ENCODE peak calls at places on chromosomes 16 and 17, in four cellular contexts. U is cardiac muscle cell, D is fibroblast of villous mesenchyme, L is testis. B is an unnamed sample.

GRCh38 chr17:50043290-50044148 is 12.4 kb upstream of the ITGA3 start:
- DNase-seq in U (peak), D (no peak), L (no peak), B (peak)

GRCh38 chr17:48351916-48352332 is 78.1 kb downstream of the SKAP1 start:
- DNase-seq in U (peak), D (peak), L (no peak), B (peak)

GRCh38 chr16:61948414-61948813 is 87.8 kb downstream of the CDH8 start:
- DNase-seq in U (no peak), D (no peak), L (no peak), B (no peak)

GRCh38 chr17:46866747-46867146 is 15.4 kb downstream of the WNT9B start:
- DNase-seq in U (no peak), D (no peak), L (no peak), B (no peak)

GRCh38 chr17:57350266-57350665 is 93.9 kb downstream of the MSI2 start:
- DNase-seq in U (no peak), D (no peak), L (peak), B (no peak)

GRCh38 chr17:45093444-45094110 is 32.5 kb downstream of the NMT1 start:
- DNase-seq in U (peak), D (peak), L (peak), B (no peak)

GRCh38 chr17:19987897-19988296 is 10.3 kb upstream of the AKAP10 start:
- DNase-seq in U (peak), D (no peak), L (no peak), B (no peak)

GRCh38 chr17:394718-395095 is 42.1 kb upstream of the RPH3AL start:
- DNase-seq in U (no peak), D (no peak), L (no peak), B (no peak)

GRCh38 chr17:53142890-53143289 is 679.8 kb upstream of the KIF2B start:
- DNase-seq in U (peak), D (no peak), L (peak), B (peak)

GRCh38 chr17:10624966-10625365 is 32.1 kb downstream of the MYH3 start:
- DNase-seq in U (no peak), D (no peak), L (no peak), B (no peak)

GRCh38 chr16:82008957-82009592 is 2.2 kb downstream of the SDR42E1 start:
- DNase-seq in U (no peak), D (no peak), L (no peak), B (no peak)

GRCh38 chr17:27898096-27898495 is 4.9 kb upstream of the LYRM9 start:
- DNase-seq in U (no peak), D (no peak), L (no peak), B (no peak)

GRCh38 chr17:64491034-64491860 is 5.6 kb downstream of the POLG2 start:
- DNase-seq in U (peak), D (peak), L (no peak), B (peak)

GRCh38 chr17:49003557-49004511 is 6.6 kb downstream of the IGF2BP1 start:
- DNase-seq in U (no peak), D (peak), L (no peak), B (peak)

GRCh38 chr17:12667299-12667958 is 1.7 kb downstream of the MYOCD start:
- DNase-seq in U (peak), D (peak), L (peak), B (peak)

GRCh38 chr16:35908942-35909341 is 2449.5 kb downstream of the TP53TG3F start:
- DNase-seq in U (no peak), D (no peak), L (peak), B (no peak)

GRCh38 chr16:12028220-12028619 is 51.7 kb downstream of the SNX29 start:
- DNase-seq in U (no peak), D (no peak), L (no peak), B (no peak)

GRCh38 chr16:3009568-3010390 is 2.9 kb upstream of the CLDN9 start:
- DNase-seq in U (no peak), D (no peak), L (no peak), B (no peak)

GRCh38 chr16:86899757-86900156 is 321.4 kb downstream of the FOXL1 start:
- DNase-seq in U (peak), D (no peak), L (no peak), B (peak)

GRCh38 chr17:233473-233941 is 52.1 kb upstream of the DOC2B start:
- DNase-seq in U (no peak), D (no peak), L (no peak), B (no peak)

GRCh38 chr16:19502395-19503131 is 19.3 kb downstream of the GDE1 start:
- DNase-seq in U (peak), D (peak), L (peak), B (peak)

GRCh38 chr17:28916302-28916934 is 13.5 kb upstream of the DHRS13 start:
- DNase-seq in U (peak), D (peak), L (peak), B (peak)

GRCh38 chr17:227581-228222 is 46.3 kb upstream of the DOC2B start:
- DNase-seq in U (no peak), D (no peak), L (no peak), B (no peak)

GRCh38 chr17:35877345-35878029 is 2.7 kb downstream of the CCL5 start:
- DNase-seq in U (no peak), D (no peak), L (no peak), B (no peak)
- H3K4me3 ChIP-seq in U (no peak), D (no peak), L (no peak), B (no peak)

GRCh38 chr16:1449201-1449788 is 4.9 kb upstream of the CCDC154 start:
- DNase-seq in U (no peak), D (no peak), L (no peak), B (no peak)

GRCh38 chr16:1448536-1449116 is 4.3 kb upstream of the CCDC154 start:
- DNase-seq in U (no peak), D (no peak), L (no peak), B (no peak)

GRCh38 chr16:1450841-1451240 is 6.5 kb upstream of the CCDC154 start:
- DNase-seq in U (no peak), D (no peak), L (no peak), B (no peak)

GRCh38 chr16:1451702-1452392 is 7.5 kb upstream of the CCDC154 start:
- DNase-seq in U (no peak), D (no peak), L (no peak), B (no peak)

DNA sequence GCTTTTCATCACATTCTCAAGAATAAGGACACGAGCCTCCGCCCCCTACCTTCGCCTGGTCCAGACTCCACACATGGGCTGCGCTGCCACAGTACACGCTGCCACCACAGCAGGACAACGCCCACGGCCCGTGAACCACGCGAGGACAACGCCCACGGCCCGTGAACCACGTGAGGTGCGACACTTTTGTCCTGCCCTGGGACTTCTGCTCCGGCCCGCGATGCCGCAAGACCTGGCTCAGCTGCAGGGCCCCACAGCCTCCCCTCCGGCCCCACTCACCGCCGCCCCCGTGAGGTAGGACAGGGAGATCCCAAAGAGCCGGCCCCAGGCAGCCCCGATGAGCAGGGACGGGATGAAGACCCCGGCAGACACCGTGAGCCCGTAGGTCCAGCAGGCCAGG is 5.9 kb upstream of the CCDC154 start:
- DNase-seq in U (no peak), D (no peak), L (no peak), B (no peak)
- TF ChIP-seq CTCF in U (no peak), D (no peak), L (no peak), B (no peak)

DNA sequence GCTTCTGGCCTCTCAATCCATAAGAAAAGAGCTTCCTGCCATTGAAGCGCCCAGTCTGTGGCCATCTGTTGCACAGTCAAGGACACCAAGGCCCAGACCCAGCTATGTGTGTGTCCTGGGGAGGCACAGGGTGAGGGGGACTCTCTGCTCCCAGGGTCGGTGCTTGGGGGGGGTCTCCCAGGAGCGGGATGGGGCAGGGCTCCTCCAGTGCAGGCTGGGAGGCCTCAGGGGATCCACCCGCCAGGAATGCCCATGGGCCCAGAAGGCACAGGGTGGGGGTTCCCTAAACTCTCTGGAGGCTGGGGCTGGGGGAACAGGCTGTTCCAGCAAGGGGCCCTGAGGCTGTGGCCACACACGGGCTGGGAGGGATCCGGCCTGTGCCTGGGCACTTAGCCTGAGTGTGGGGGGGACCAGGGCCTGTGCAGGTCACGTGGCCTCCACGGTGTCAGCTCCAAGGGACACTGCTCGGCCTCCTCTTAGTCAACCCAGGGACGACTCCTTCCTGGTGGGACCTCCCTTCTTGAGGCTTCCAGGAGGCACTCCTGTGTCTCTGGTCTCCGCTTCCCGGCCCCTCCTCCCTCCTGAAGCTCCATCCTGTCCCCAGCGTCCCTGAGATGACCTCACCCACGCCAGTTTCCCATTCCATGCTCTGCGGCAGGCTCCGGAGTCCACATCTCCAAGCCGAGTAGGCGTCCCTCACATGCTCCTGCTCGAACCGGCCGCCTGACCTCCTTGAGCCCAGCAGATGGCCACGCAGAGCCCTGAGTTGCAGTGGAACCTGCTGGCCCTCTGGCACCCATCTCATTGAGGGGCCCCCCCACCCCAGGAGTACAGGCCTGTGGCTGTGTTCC is 23.1 kb upstream of the BAHCC1 start:
- DNase-seq in U (peak), D (peak), L (peak), B (peak)
- H3K4me3 ChIP-seq in U (no peak), D (no peak), L (no peak), B (no peak)

DNA sequence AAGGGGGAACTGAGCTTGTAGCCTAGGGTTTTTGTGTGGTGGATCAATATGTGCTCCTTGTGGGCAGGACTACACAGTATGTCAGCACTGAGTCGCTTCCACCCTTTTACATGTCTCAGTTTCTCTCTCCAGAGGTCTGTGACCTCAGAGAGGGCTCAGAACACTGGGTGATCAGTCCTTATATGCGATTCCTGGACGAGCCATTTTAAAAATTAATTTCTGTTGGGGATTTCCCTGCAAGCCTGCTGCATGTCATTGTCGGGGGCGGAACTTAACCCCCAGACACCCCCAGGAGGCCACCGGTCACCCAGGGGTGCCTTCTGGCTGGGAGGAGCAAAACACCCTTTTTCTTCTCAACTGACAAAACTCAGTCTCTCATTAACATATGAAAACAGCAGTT is 14.1 kb downstream of the DHRS7B start:
- DNase-seq in U (no peak), D (no peak), L (no peak), B (no peak)
- TF ChIP-seq CTCF in U (no peak), D (no peak), L (no peak), B (no peak)

GRCh38 chr17:78206298-78206697 is 7.8 kb upstream of the BIRC5 start:
- DNase-seq in U (no peak), D (no peak), L (no peak), B (no peak)
- H3K4me3 ChIP-seq in U (no peak), D (no peak), L (no peak), B (no peak)

GRCh38 chr16:27168790-27169189 is 34.5 kb upstream of the KDM8 start:
- DNase-seq in U (no peak), D (no peak), L (no peak), B (no peak)

GRCh38 chr16:27174007-27174406 is 29.3 kb upstream of the KDM8 start:
- DNase-seq in U (no peak), D (no peak), L (no peak), B (no peak)

GRCh38 chr16:27171584-27171983 is 31.7 kb upstream of the KDM8 start:
- DNase-seq in U (no peak), D (no peak), L (no peak), B (no peak)

GRCh38 chr16:27174798-27175197 is 28.5 kb upstream of the KDM8 start:
- DNase-seq in U (peak), D (peak), L (no peak), B (peak)

DNA sequence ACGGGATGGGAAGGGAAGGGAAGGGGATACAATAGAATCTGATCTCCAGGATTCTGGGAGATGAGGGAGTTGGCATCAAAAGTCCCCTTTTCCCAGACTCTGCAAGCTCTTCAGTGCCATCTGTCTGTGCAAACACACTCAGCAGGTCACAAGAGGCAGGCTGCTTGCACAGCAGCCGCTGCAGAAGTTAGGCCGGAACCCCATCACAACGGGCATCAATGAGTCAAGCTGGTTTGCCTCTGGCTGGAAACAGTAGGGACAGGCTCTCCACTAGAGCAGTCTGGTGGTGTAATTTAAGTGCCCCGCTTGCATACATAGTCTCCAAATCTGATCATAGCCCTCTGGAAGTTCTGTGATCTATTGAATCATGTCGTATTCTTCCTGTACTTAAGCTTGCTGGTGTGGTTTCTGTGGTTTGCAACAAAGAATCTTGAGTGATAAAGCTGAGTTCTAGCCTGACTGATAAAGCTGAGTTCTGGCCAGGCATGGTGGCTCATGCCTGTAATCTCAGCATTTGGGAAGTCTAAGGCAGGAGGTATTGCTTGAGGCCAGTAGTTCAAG is 33.7 kb upstream of the KDM8 start:
- DNase-seq in U (peak), D (peak), L (no peak), B (peak)
- TF ChIP-seq CTCF in U (peak), D (peak), L (no peak), B (no peak)

GRCh38 chr17:42853597-42853967 is 2.6 kb downstream of the AOC3 start:
- DNase-seq in U (no peak), D (no peak), L (no peak), B (no peak)
- H3K4me3 ChIP-seq in U (no peak), D (no peak), L (no peak), B (no peak)

GRCh38 chr16:88535857-88536222 is 34.4 kb upstream of the ZC3H18 start:
- DNase-seq in U (no peak), D (no peak), L (no peak), B (no peak)
- TF ChIP-seq CTCF in U (no peak), D (no peak), L (no peak), B (no peak)

DNA sequence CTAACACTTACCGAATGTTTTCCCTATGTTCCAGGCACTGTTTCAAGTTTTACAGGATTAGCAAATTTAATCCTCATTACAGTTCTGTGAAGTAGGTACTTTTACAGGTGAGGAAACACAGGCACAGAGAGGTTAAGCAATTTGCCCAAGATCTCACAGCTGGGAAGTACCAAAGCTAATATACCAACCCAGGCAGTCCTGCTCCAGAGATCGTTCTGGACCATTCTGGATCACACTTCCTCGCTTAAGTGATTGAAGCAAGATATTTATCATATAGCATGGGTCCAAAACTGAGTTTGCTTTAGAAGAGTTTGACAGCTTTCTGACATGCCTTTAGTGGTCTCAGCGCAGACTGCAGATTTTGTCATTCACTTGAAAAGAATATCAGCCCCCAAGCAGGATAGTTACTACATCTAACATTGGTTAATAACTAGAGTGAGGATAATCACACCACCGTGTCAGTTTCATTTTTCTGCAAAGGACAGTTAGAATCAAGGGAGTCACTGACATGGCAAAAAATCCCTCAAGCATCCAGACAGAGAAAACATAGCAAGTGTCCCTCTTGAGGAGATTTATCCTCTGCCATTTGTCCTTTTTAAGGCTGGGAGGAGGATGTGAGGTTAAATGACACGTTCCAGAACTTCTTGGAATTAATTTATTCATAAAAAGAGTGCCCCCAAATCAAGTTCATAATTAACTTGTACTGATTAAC is 5.1 kb downstream of the HS3ST3B1 start:
- DNase-seq in U (no peak), D (no peak), L (no peak), B (no peak)
- H3K4me3 ChIP-seq in U (no peak), D (no peak), L (no peak), B (no peak)